ENCODE peak calls at places on chromosomes 3 and 15, in five cellular contexts. One of them, this sample, is unnamed.

GRCh38 chr15:46111730-46112129 is 476.9 kb downstream of the SQOR start:
- DNase-seq in HFF-Myc: no peak
- DNase-seq in foreskin keratinocyte: no peak
- DNase-seq in activated T-cell treated with anti-CD3 and anti-CD28 coated beads, Interleukin-2, amount 50 U/mL, for 24 hours: no peak
- DNase-seq in thoracic aorta: no peak
- DNase-seq in this sample: no peak

GRCh38 chr3:51716805-51717204 is 9.9 kb downstream of the GRM2 start:
- DNase-seq in foreskin keratinocyte: no peak
- DNase-seq in HFF-Myc: no peak
- DNase-seq in thoracic aorta: no peak
- DNase-seq in activated T-cell treated with anti-CD3 and anti-CD28 coated beads, Interleukin-2, amount 50 U/mL, for 24 hours: no peak
- DNase-seq in this sample: no peak

GRCh38 chr3:56316944-56317343 is 151.3 kb downstream of the ERC2 start:
- DNase-seq in foreskin keratinocyte: no peak
- DNase-seq in HFF-Myc: no peak
- DNase-seq in thoracic aorta: no peak
- DNase-seq in activated T-cell treated with anti-CD3 and anti-CD28 coated beads, Interleukin-2, amount 50 U/mL, for 24 hours: no peak
- DNase-seq in this sample: no peak

GRCh38 chr15:92112711-92113110 is 259.2 kb downstream of the SLCO3A1 start:
- DNase-seq in activated T-cell treated with anti-CD3 and anti-CD28 coated beads, Interleukin-2, amount 50 U/mL, for 24 hours: no peak
- DNase-seq in thoracic aorta: no peak
- DNase-seq in foreskin keratinocyte: no peak
- DNase-seq in HFF-Myc: no peak
- DNase-seq in this sample: no peak

GRCh38 chr3:126530171-126531050 is 6.5 kb downstream of the CHST13 start:
- DNase-seq in thoracic aorta: no peak
- DNase-seq in HFF-Myc: no peak
- DNase-seq in foreskin keratinocyte: no peak
- DNase-seq in activated T-cell treated with anti-CD3 and anti-CD28 coated beads, Interleukin-2, amount 50 U/mL, for 24 hours: no peak
- DNase-seq in this sample: no peak

GRCh38 chr3:71397046-71397445 is 186.5 kb downstream of the FOXP1 start:
- DNase-seq in HFF-Myc: peak
- DNase-seq in activated T-cell treated with anti-CD3 and anti-CD28 coated beads, Interleukin-2, amount 50 U/mL, for 24 hours: no peak
- DNase-seq in foreskin keratinocyte: no peak
- DNase-seq in thoracic aorta: no peak
- DNase-seq in this sample: no peak

GRCh38 chr3:64022451-64023186 is 675 bp downstream of the PSMD6 start:
- DNase-seq in HFF-Myc: no peak
- DNase-seq in thoracic aorta: no peak
- DNase-seq in foreskin keratinocyte: no peak
- DNase-seq in activated T-cell treated with anti-CD3 and anti-CD28 coated beads, Interleukin-2, amount 50 U/mL, for 24 hours: peak
- DNase-seq in this sample: peak

GRCh38 chr15:70316059-70316600 is 218.4 kb upstream of the TLE3 start:
- DNase-seq in thoracic aorta: no peak
- DNase-seq in HFF-Myc: no peak
- DNase-seq in activated T-cell treated with anti-CD3 and anti-CD28 coated beads, Interleukin-2, amount 50 U/mL, for 24 hours: no peak
- DNase-seq in foreskin keratinocyte: no peak
- DNase-seq in this sample: no peak

GRCh38 chr3:45992133-45992729 is 3.4 kb downstream of the FYCO1 start:
- DNase-seq in HFF-Myc: no peak
- DNase-seq in thoracic aorta: no peak
- DNase-seq in foreskin keratinocyte: no peak
- DNase-seq in activated T-cell treated with anti-CD3 and anti-CD28 coated beads, Interleukin-2, amount 50 U/mL, for 24 hours: no peak
- DNase-seq in this sample: no peak

GRCh38 chr3:135887220-135887619 is 78.3 kb upstream of the PPP2R3A start:
- DNase-seq in activated T-cell treated with anti-CD3 and anti-CD28 coated beads, Interleukin-2, amount 50 U/mL, for 24 hours: no peak
- DNase-seq in foreskin keratinocyte: peak
- DNase-seq in HFF-Myc: peak
- DNase-seq in thoracic aorta: no peak
- DNase-seq in this sample: no peak

GRCh38 chr3:197503652-197504051 is 52.1 kb downstream of the BDH1 start:
- DNase-seq in foreskin keratinocyte: no peak
- DNase-seq in thoracic aorta: no peak
- DNase-seq in activated T-cell treated with anti-CD3 and anti-CD28 coated beads, Interleukin-2, amount 50 U/mL, for 24 hours: no peak
- DNase-seq in HFF-Myc: no peak
- DNase-seq in this sample: no peak

GRCh38 chr3:48217449-48217848 is 5.8 kb upstream of the CAMP start:
- DNase-seq in foreskin keratinocyte: no peak
- DNase-seq in activated T-cell treated with anti-CD3 and anti-CD28 coated beads, Interleukin-2, amount 50 U/mL, for 24 hours: no peak
- DNase-seq in HFF-Myc: no peak
- DNase-seq in thoracic aorta: no peak
- DNase-seq in this sample: no peak

GRCh38 chr3:169085827-169086226 is 577.7 kb downstream of the MECOM start:
- DNase-seq in activated T-cell treated with anti-CD3 and anti-CD28 coated beads, Interleukin-2, amount 50 U/mL, for 24 hours: no peak
- DNase-seq in HFF-Myc: peak
- DNase-seq in thoracic aorta: no peak
- DNase-seq in foreskin keratinocyte: peak
- DNase-seq in this sample: no peak

GRCh38 chr3:139577899-139578298 is 38.4 kb upstream of the RBP1 start:
- DNase-seq in HFF-Myc: no peak
- DNase-seq in activated T-cell treated with anti-CD3 and anti-CD28 coated beads, Interleukin-2, amount 50 U/mL, for 24 hours: no peak
- DNase-seq in foreskin keratinocyte: no peak
- DNase-seq in thoracic aorta: no peak
- DNase-seq in this sample: no peak

This sample was measured in activated naive CD8-positive, alpha-beta T cell treated with anti-CD3 and anti-CD28 coated beads, Interleukin-2, amount 10 ng/mL, durations not matched to agents 7 days and 5 days.